ENCODE peak calls at places on chromosomes 12 and 14, in five cellular contexts. One of them, this sample, is unnamed.

GRCh38 chr12:49687941-49688340 is 19.3 kb downstream of the FMNL3 start:
- DNase-seq in mesendoderm: peak
- DNase-seq in osteoblast: no peak
- DNase-seq in GM12878: no peak
- DNase-seq in K562: no peak
- DNase-seq in this sample: no peak

GRCh38 chr14:94685681-94686485 is 73.7 kb downstream of the SERPINA3 start:
- DNase-seq in mesendoderm: no peak
- DNase-seq in osteoblast: peak
- DNase-seq in GM12878: no peak
- DNase-seq in K562: no peak
- DNase-seq in this sample: no peak

GRCh38 chr12:3035815-3036702 is 41.1 kb upstream of the TSPAN9 start:
- DNase-seq in mesendoderm: no peak
- DNase-seq in osteoblast: peak
- DNase-seq in GM12878: no peak
- DNase-seq in K562: no peak
- DNase-seq in this sample: peak

GRCh38 chr14:72962829-72963312 is 36.6 kb downstream of the DCAF4 start:
- DNase-seq in mesendoderm: peak
- DNase-seq in osteoblast: peak
- DNase-seq in GM12878: no peak
- DNase-seq in K562: peak
- DNase-seq in this sample: peak

GRCh38 chr14:61625171-61625570 is 70.1 kb upstream of the HIF1A start:
- DNase-seq in mesendoderm: peak
- DNase-seq in osteoblast: no peak
- DNase-seq in GM12878: no peak
- DNase-seq in K562: no peak
- DNase-seq in this sample: peak

GRCh38 chr12:50765325-50765911 is 1.5 kb downstream of the ATF1 start:
- DNase-seq in mesendoderm: peak
- DNase-seq in osteoblast: peak
- DNase-seq in GM12878: no peak
- DNase-seq in K562: peak
- DNase-seq in this sample: peak

GRCh38 chr12:15899282-15899870 is 11.8 kb upstream of the DERA start:
- DNase-seq in mesendoderm: no peak
- DNase-seq in osteoblast: no peak
- DNase-seq in GM12878: no peak
- DNase-seq in K562: no peak
- DNase-seq in this sample: peak

GRCh38 chr12:79371226-79371625 is 319.5 kb downstream of the PAWR start:
- DNase-seq in mesendoderm: peak
- DNase-seq in osteoblast: no peak
- DNase-seq in GM12878: no peak
- DNase-seq in K562: no peak
- DNase-seq in this sample: no peak

GRCh38 chr12:58920102-58920955 is at the start of gene LRIG3:
- DNase-seq in mesendoderm: peak
- DNase-seq in osteoblast: peak
- DNase-seq in GM12878: no peak
- DNase-seq in K562: peak
- DNase-seq in this sample: peak

GRCh38 chr12:6376079-6376941 is 947 bp upstream of the SCNN1A start:
- DNase-seq in mesendoderm: peak
- DNase-seq in osteoblast: peak
- DNase-seq in GM12878: no peak
- DNase-seq in K562: peak
- DNase-seq in this sample: peak

GRCh38 chr12:6866920-6867406 is 368 bp upstream of the TPI1 start:
- DNase-seq in mesendoderm: no peak
- DNase-seq in osteoblast: no peak
- DNase-seq in GM12878: no peak
- DNase-seq in K562: no peak
- DNase-seq in this sample: peak

GRCh38 chr12:113514602-113515001 is 42.9 kb upstream of the LHX5 start:
- DNase-seq in mesendoderm: no peak
- DNase-seq in osteoblast: no peak
- DNase-seq in GM12878: no peak
- DNase-seq in K562: no peak
- DNase-seq in this sample: no peak

GRCh38 chr12:93804392-93805179 is 127.4 kb downstream of the CRADD start:
- DNase-seq in mesendoderm: no peak
- DNase-seq in osteoblast: no peak
- DNase-seq in GM12878: no peak
- DNase-seq in K562: no peak
- DNase-seq in this sample: peak

GRCh38 chr14:89719371-89720075 is 235.0 kb downstream of the EFCAB11 start:
- DNase-seq in mesendoderm: no peak
- DNase-seq in osteoblast: peak
- DNase-seq in GM12878: no peak
- DNase-seq in K562: no peak
- DNase-seq in this sample: no peak
- H3K4me2 ChIP-seq in mesendoderm: no peak
- H3K4me2 ChIP-seq in osteoblast: no peak
- H3K4me2 ChIP-seq in GM12878: no peak
- H3K4me2 ChIP-seq in K562: no peak
- H3K4me2 ChIP-seq in this sample: no peak

DNA sequence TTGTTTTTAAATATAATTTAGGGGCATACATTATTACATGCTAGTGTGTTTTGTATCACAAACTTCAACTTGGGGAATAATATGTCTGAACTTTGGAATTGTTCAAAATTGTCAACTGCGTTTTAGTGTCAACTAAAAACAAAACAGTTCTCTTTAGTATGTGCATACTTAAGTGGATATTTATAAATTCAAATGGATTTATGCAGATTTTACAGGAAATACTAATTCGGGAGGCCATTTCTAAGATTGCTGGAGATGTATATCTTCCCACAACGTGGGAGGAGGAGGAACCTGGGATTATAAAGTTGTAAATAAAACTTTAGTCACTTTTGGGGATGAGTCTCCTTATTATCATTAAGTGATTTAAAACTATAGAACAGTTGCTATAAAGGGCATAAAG is 2.5 kb downstream of the PDE3A start:
- DNase-seq in mesendoderm: no peak
- DNase-seq in osteoblast: peak
- DNase-seq in GM12878: no peak
- DNase-seq in K562: no peak
- DNase-seq in this sample: no peak
- H3K27ac ChIP-seq in mesendoderm: no peak
- H3K27ac ChIP-seq in osteoblast: peak
- H3K27ac ChIP-seq in GM12878: no peak
- H3K27ac ChIP-seq in K562: no peak
- H3K27ac ChIP-seq in this sample: no peak

GRCh38 chr12:62270872-62271271 is 10.7 kb downstream of the USP15 start:
- DNase-seq in mesendoderm: no peak
- DNase-seq in osteoblast: no peak
- DNase-seq in GM12878: no peak
- DNase-seq in K562: no peak
- DNase-seq in this sample: no peak

GRCh38 chr12:62268956-62269355 is 8.8 kb downstream of the USP15 start:
- DNase-seq in mesendoderm: no peak
- DNase-seq in osteoblast: no peak
- DNase-seq in GM12878: no peak
- DNase-seq in K562: no peak
- DNase-seq in this sample: peak

GRCh38 chr12:62269464-62270228 is 9.4 kb downstream of the USP15 start:
- DNase-seq in mesendoderm: no peak
- DNase-seq in osteoblast: no peak
- DNase-seq in GM12878: no peak
- DNase-seq in K562: no peak
- DNase-seq in this sample: no peak

GRCh38 chr12:62272936-62273552 is 12.8 kb downstream of the USP15 start:
- DNase-seq in mesendoderm: no peak
- DNase-seq in osteoblast: no peak
- DNase-seq in GM12878: no peak
- DNase-seq in K562: no peak
- DNase-seq in this sample: no peak

DNA sequence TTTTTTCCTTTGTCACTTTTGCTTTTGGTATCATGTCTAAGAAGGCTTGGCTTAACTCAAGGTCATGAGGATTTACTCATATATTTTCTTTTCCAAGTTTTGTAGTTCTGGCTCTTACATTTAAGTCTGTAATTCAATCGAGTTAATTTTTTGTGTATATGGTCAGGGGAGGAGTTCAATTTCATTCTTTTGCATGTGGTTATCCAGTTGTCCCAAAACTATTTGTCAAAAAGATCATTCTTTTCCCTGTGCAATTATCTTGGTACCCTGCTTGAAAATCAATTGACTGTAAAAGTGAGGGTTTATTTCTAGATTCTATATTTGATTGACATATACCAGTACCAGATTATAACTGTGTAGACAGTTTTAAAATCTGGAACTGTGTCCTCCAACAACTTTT is 10.2 kb downstream of the USP15 start:
- DNase-seq in mesendoderm: no peak
- DNase-seq in osteoblast: no peak
- DNase-seq in GM12878: no peak
- DNase-seq in K562: no peak
- DNase-seq in this sample: no peak
- H3K4me2 ChIP-seq in mesendoderm: no peak
- H3K4me2 ChIP-seq in osteoblast: no peak
- H3K4me2 ChIP-seq in GM12878: no peak
- H3K4me2 ChIP-seq in K562: peak
- H3K4me2 ChIP-seq in this sample: no peak

DNA sequence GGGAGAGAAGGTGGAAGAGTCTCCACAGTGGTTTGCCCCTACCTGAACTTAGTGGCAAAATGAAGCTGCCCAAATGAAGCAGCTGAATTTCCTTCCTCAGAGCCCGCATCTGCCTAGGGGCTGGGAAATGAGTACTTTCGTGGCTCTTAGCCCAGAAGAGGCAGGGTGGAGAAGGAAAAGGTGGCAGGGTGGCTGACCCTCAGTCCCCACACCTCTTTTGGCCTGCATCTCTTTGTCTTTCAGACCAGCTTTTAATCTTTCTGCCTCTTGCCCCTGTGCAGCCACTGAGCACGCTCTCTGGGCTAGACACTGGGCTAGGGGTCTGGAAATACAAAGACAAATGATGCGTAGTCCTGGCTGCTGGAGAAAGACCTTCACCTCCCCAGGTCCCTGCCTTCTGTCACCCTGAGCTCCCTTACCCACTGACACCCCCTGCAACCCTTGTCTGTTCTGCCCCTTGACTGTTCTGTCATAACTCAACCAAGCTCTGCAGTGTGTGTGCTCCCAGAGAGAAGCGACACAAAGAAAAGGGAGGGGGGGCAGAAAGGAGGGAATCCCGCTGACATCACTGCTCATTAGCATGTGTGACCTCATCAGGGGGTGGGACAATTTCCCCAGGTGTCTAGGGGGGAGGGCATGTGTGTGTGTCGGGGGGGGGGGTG is 362 bp upstream of the REM2 start:
- DNase-seq in mesendoderm: peak
- DNase-seq in osteoblast: peak
- DNase-seq in GM12878: no peak
- DNase-seq in K562: peak
- DNase-seq in this sample: peak
- H3K27ac ChIP-seq in mesendoderm: no peak
- H3K27ac ChIP-seq in osteoblast: no peak
- H3K27ac ChIP-seq in GM12878: no peak
- H3K27ac ChIP-seq in K562: no peak
- H3K27ac ChIP-seq in this sample: no peak

DNA sequence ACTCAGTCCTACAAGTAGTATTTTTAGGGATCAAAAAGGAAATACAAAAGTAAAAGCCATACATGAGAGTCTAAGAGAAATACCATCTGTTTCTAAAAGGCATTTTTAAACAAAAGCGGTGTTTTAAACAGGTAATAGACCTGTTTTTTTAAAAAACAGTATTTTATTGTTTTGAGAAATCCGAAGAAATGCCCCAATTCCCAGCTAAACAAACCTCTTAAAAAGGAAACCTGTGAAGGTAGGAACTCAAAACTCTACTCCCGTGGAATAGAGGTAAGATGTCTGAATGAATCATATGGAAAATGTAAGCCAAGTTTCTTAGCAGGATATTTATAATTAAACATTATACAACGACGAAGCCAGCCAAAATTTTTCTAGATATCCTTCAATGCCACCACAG is 2.0 kb downstream of the PPP1R13B start:
- DNase-seq in mesendoderm: no peak
- DNase-seq in osteoblast: no peak
- DNase-seq in GM12878: no peak
- DNase-seq in K562: no peak
- DNase-seq in this sample: no peak
- H3K4me2 ChIP-seq in mesendoderm: no peak
- H3K4me2 ChIP-seq in osteoblast: no peak
- H3K4me2 ChIP-seq in GM12878: no peak
- H3K4me2 ChIP-seq in K562: no peak
- H3K4me2 ChIP-seq in this sample: no peak

DNA sequence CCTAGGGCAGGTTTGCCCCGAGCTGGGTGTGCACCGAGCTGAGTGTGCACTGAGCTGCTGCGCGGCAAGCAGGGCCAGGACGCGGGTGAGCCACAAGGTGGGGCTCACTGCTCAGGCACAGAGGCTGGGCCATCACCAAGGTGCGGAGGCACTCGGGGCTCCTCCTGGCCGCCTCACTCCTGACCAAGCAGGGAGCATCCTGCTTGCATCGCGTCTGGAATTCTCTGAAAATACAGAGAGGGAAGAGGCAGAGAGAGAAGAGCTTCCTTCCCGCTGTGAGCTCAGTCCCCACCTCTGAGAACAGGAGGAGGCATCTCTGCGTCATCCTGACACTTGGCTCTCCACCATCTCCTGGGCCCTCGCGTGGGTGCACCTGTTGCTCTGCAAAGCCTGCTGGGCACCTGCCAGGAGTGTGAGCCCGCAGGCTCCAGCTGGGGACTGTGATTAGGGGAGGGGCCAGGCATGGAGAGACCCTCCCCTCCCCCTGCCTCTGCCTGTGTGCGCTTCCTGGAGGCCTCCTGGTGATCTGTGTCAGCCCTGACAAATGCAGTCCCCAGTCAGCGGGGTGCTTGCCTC is 116.3 kb downstream of the GLT1D1 start:
- DNase-seq in mesendoderm: peak
- DNase-seq in osteoblast: no peak
- DNase-seq in GM12878: peak
- DNase-seq in K562: peak
- DNase-seq in this sample: no peak
- H3K27ac ChIP-seq in mesendoderm: no peak
- H3K27ac ChIP-seq in osteoblast: no peak
- H3K27ac ChIP-seq in GM12878: no peak
- H3K27ac ChIP-seq in K562: no peak
- H3K27ac ChIP-seq in this sample: no peak

DNA sequence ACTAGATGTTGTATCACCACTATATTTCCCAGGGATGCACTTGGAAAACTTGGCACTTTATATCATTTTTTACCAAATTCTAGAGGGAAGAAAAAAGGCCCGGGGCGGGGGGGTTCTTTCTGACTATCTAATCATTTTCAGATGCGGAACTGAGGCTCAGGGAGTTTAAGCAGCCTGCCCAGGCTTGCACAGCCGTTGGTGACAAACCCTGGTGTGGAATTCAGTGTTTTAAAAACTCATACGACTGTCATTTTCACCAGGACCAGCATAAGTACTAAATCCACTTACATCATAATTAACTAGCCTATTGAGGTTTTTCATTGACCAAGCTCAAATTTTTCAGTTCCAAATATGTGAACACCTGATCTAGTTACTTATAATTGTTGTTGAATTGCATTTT is 181.0 kb downstream of the IPO8 start:
- DNase-seq in mesendoderm: no peak
- DNase-seq in osteoblast: no peak
- DNase-seq in GM12878: no peak
- DNase-seq in K562: no peak
- DNase-seq in this sample: no peak
- H3K4me2 ChIP-seq in mesendoderm: no peak
- H3K4me2 ChIP-seq in osteoblast: no peak
- H3K4me2 ChIP-seq in GM12878: no peak
- H3K4me2 ChIP-seq in K562: no peak
- H3K4me2 ChIP-seq in this sample: no peak

This sample was measured in GM23248.